ENCODE peak calls at places on chromosomes 4 and X, in six cellular contexts. One of them, this sample, is unnamed.

GRCh38 chrX:1322393-1322792 is 14.2 kb upstream of the IL3RA start:
- DNase-seq in endothelial cell: no peak
- DNase-seq in CMK: no peak
- DNase-seq in fibroblast of pulmonary artery: no peak
- DNase-seq in left cardiac atrium: no peak
- DNase-seq in AG20443: no peak
- DNase-seq in this sample: no peak

GRCh38 chr4:53800741-53801140 is 209.5 kb upstream of the LNX1 start:
- DNase-seq in endothelial cell: no peak
- DNase-seq in CMK: no peak
- DNase-seq in fibroblast of pulmonary artery: no peak
- DNase-seq in left cardiac atrium: no peak
- DNase-seq in AG20443: no peak
- DNase-seq in this sample: no peak

GRCh38 chr4:100938698-100939097 is 408.6 kb downstream of the PPP3CA start:
- DNase-seq in endothelial cell: no peak
- DNase-seq in CMK: no peak
- DNase-seq in fibroblast of pulmonary artery: no peak
- DNase-seq in left cardiac atrium: no peak
- DNase-seq in AG20443: no peak
- DNase-seq in this sample: no peak

GRCh38 chrX:31421441-31421840 is 349.6 kb upstream of the FTHL17 start:
- DNase-seq in endothelial cell: no peak
- DNase-seq in CMK: no peak
- DNase-seq in fibroblast of pulmonary artery: no peak
- DNase-seq in left cardiac atrium: no peak
- DNase-seq in AG20443: no peak
- DNase-seq in this sample: no peak

GRCh38 chr4:17418010-17418409 is 93.9 kb downstream of the QDPR start:
- DNase-seq in endothelial cell: no peak
- DNase-seq in CMK: no peak
- DNase-seq in fibroblast of pulmonary artery: no peak
- DNase-seq in left cardiac atrium: no peak
- DNase-seq in AG20443: no peak
- DNase-seq in this sample: no peak

GRCh38 chr4:104365618-104366017 is 129.1 kb downstream of the CXXC4 start:
- DNase-seq in endothelial cell: no peak
- DNase-seq in CMK: no peak
- DNase-seq in fibroblast of pulmonary artery: no peak
- DNase-seq in left cardiac atrium: no peak
- DNase-seq in AG20443: no peak
- DNase-seq in this sample: no peak

GRCh38 chr4:54318904-54319303 is 89.8 kb downstream of the PDGFRA start:
- DNase-seq in endothelial cell: peak; percentile 47
- DNase-seq in CMK: peak; percentile 20
- DNase-seq in fibroblast of pulmonary artery: peak; percentile 74
- DNase-seq in left cardiac atrium: no peak
- DNase-seq in AG20443: peak; percentile 78
- DNase-seq in this sample: no peak

GRCh38 chrX:17596546-17597205 is 140.6 kb upstream of the SCML1 start:
- DNase-seq in endothelial cell: no peak
- DNase-seq in CMK: no peak
- DNase-seq in fibroblast of pulmonary artery: no peak
- DNase-seq in left cardiac atrium: no peak
- DNase-seq in AG20443: no peak
- DNase-seq in this sample: no peak

GRCh38 chr4:125390126-125390525 is 75.4 kb downstream of the FAT4 start:
- DNase-seq in endothelial cell: no peak
- DNase-seq in CMK: no peak
- DNase-seq in fibroblast of pulmonary artery: peak; percentile 75
- DNase-seq in left cardiac atrium: no peak
- DNase-seq in AG20443: peak; percentile 65
- DNase-seq in this sample: no peak

GRCh38 chr4:16694491-16695276 is 203.8 kb downstream of the LDB2 start:
- DNase-seq in endothelial cell: no peak
- DNase-seq in CMK: no peak
- DNase-seq in fibroblast of pulmonary artery: no peak
- DNase-seq in left cardiac atrium: no peak
- DNase-seq in AG20443: no peak
- DNase-seq in this sample: no peak

GRCh38 chr4:29405151-29405550 is 1315.0 kb upstream of the PCDH7 start:
- DNase-seq in endothelial cell: no peak
- DNase-seq in CMK: no peak
- DNase-seq in fibroblast of pulmonary artery: peak; percentile 3
- DNase-seq in left cardiac atrium: no peak
- DNase-seq in AG20443: no peak
- DNase-seq in this sample: no peak

GRCh38 chr4:176036585-176037205 is 28.9 kb upstream of the WDR17 start:
- DNase-seq in endothelial cell: no peak
- DNase-seq in CMK: no peak
- DNase-seq in fibroblast of pulmonary artery: no peak
- DNase-seq in left cardiac atrium: no peak
- DNase-seq in AG20443: no peak
- DNase-seq in this sample: no peak

GRCh38 chr4:64156253-64156652 is 253.0 kb downstream of the TECRL start:
- DNase-seq in endothelial cell: no peak
- DNase-seq in CMK: no peak
- DNase-seq in fibroblast of pulmonary artery: no peak
- DNase-seq in left cardiac atrium: no peak
- DNase-seq in AG20443: no peak
- DNase-seq in this sample: no peak

GRCh38 chr4:41622816-41623215 is 84.9 kb downstream of the LIMCH1 start:
- DNase-seq in endothelial cell: no peak
- DNase-seq in CMK: no peak
- DNase-seq in fibroblast of pulmonary artery: no peak
- DNase-seq in left cardiac atrium: no peak
- DNase-seq in AG20443: no peak
- DNase-seq in this sample: no peak

GRCh38 chr4:161629694-161630441 is 533.9 kb downstream of the FSTL5 start:
- DNase-seq in endothelial cell: no peak
- DNase-seq in CMK: no peak
- DNase-seq in fibroblast of pulmonary artery: no peak
- DNase-seq in left cardiac atrium: no peak
- DNase-seq in AG20443: no peak
- DNase-seq in this sample: no peak